ENCODE peak calls at places on chromosomes 3 and 15, in eight cellular contexts. Y, V, P, S, K, Z, C and Q are unnamed samples.

GRCh38 chr3:123343296-123344174 is 105.4 kb downstream of the ADCY5 start:
- DNase-seq in Z (no peak), V (no peak), Y (no peak), C (no peak), K (no peak), S (no peak), P (no peak), Q (no peak)

GRCh38 chr3:143433787-143434378 is 314.3 kb downstream of the CHST2 start:
- DNase-seq in Y (no peak), V (no peak), P (no peak), S (no peak), C (peak; percentile 17), K (no peak), Z (no peak), Q (no peak)

GRCh38 chr15:26772588-26773484 is at the start of gene GABRB3:
- DNase-seq in Z (peak; percentile 47), C (peak; percentile 95), P (peak; percentile 55), V (no peak), K (no peak), Y (peak; percentile 72), S (peak; percentile 55), Q (peak; percentile 95)

GRCh38 chr15:91268510-91268909 is 168.5 kb downstream of the SV2B start:
- DNase-seq in P (no peak), Z (peak; percentile 37), C (peak; percentile 46), K (no peak), S (no peak), V (no peak), Y (no peak), Q (peak; percentile 38)

GRCh38 chr15:99390667-99391066 is 139.4 kb downstream of the LRRC28 start:
- DNase-seq in K (no peak), V (no peak), C (no peak), S (no peak), Y (no peak), Z (no peak), P (no peak), Q (no peak)

GRCh38 chr3:123021986-123022510 is 5.5 kb downstream of the SEMA5B start:
- DNase-seq in C (peak; percentile 56), Z (no peak), P (no peak), S (no peak), V (no peak), Y (no peak), K (no peak), Q (no peak)

GRCh38 chr3:72177075-72178050 is 392.4 kb upstream of the PROK2 start:
- DNase-seq in P (no peak), K (peak; percentile 35), V (peak; percentile 41), Y (no peak), C (no peak), S (peak; percentile 73), Z (no peak), Q (no peak)

GRCh38 chr3:141020139-141020940 is 30.8 kb upstream of the SPSB4 start:
- DNase-seq in V (peak; percentile 41), Z (no peak), K (no peak), S (no peak), P (no peak), Y (no peak), C (no peak), Q (no peak)

GRCh38 chr15:47813985-47814384 is 96.7 kb downstream of the SEMA6D start:
- DNase-seq in Z (no peak), K (no peak), S (no peak), C (no peak), P (no peak), V (no peak), Y (no peak), Q (no peak)

GRCh38 chr3:155386306-155386705 is 92.8 kb upstream of the STRIT1 start:
- DNase-seq in Z (no peak), Y (no peak), V (no peak), K (no peak), P (no peak), S (no peak), C (no peak), Q (no peak)

GRCh38 chr3:115436767-115437301 is 186.5 kb upstream of the GAP43 start:
- DNase-seq in V (peak; percentile 96), P (no peak), Z (peak; percentile 34), K (peak; percentile 71), Y (no peak), C (peak; percentile 16), S (peak; percentile 95), Q (no peak)

GRCh38 chr15:77855871-77856270 is 221.6 kb downstream of the TBC1D2B start:
- DNase-seq in Z (no peak), S (no peak), P (no peak), C (no peak), K (no peak), Y (no peak), V (no peak), Q (no peak)

GRCh38 chr3:174613173-174613572 is 246.0 kb upstream of the NAALADL2 start:
- DNase-seq in P (no peak), Z (no peak), C (no peak), V (no peak), Y (no peak), S (no peak), K (no peak), Q (no peak)

GRCh38 chr3:127734754-127735473 is 62.2 kb downstream of the ABTB1 start:
- DNase-seq in P (no peak), Y (no peak), V (peak; percentile 99), K (peak; percentile 57), C (no peak), Z (no peak), S (peak; percentile 98), Q (no peak)

GRCh38 chr3:196995646-196996355 is 27.2 kb upstream of the PIGZ start:
- DNase-seq in Z (no peak), Y (no peak), P (no peak), K (no peak), S (no peak), V (no peak), C (peak; percentile 23), Q (no peak)

GRCh38 chr15:49558924-49559323 is 61.7 kb downstream of the FAM227B start:
- DNase-seq in Z (no peak), S (peak; percentile 54), Y (no peak), K (no peak), V (no peak), P (no peak), C (no peak), Q (no peak)

GRCh38 chr15:62985768-62986167 is 56.8 kb upstream of the TPM1 start:
- DNase-seq in V (peak; percentile 93), P (no peak), Y (no peak), K (no peak), S (peak; percentile 51), Z (no peak), C (no peak), Q (no peak)

GRCh38 chr3:165233521-165234195 is 37.5 kb upstream of the SLITRK3 start:
- DNase-seq in C (no peak), V (peak; percentile 4), K (no peak), Y (no peak), Z (no peak), P (no peak), S (peak; percentile 71), Q (no peak)

GRCh38 chr3:38657369-38657768 is 7.9 kb upstream of the SCN5A start:
- DNase-seq in C (no peak), S (no peak), V (no peak), K (no peak), P (no peak), Z (no peak), Y (no peak), Q (no peak)

GRCh38 chr3:38658886-38659285 is 9.4 kb upstream of the SCN5A start:
- DNase-seq in C (no peak), Z (no peak), K (no peak), P (no peak), S (no peak), Y (no peak), V (no peak), Q (no peak)

DNA sequence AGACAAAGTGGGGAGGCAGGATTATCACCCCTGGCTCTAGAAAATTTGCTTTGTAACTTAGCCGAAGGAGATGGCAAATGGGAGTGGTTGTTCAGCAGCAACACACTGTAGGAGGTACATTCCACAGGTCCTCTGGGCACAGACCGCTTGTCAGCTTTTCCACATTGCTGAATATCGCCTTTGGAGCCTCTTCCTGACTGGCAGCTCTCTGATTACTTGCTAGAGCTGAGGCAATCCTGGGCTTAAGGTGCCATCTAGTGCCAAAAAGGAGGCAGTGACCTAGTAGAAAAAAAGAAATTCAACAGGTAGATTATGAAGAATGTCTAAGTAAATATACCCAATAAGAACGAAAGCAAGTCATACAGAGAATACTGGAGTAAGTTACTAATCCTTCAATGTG is 13.1 kb upstream of the SCN5A start:
- DNase-seq in P (no peak), V (no peak), S (peak; percentile 47), Z (no peak), Y (no peak), C (peak; percentile 51), K (no peak), Q (no peak)
- TF ChIP-seq CTCF in P (peak; percentile 60), V (peak; percentile 39), S (peak; percentile 42), Z (peak; percentile 16), Y (peak; percentile 70), C (peak; percentile 56), K (peak; percentile 7), Q (peak; percentile 17)

GRCh38 chr3:191220908-191221307 is 21.9 kb downstream of the OSTN start:
- DNase-seq in K (no peak), S (peak; percentile 5), C (peak; percentile 7), P (no peak), V (no peak), Z (no peak), Y (no peak), Q (no peak)
- TF ChIP-seq CTCF in K (no peak), S (peak; percentile 5), C (no peak), P (no peak), V (no peak), Z (no peak), Y (no peak), Q (no peak)

GRCh38 chr3:48473617-48473952 is 27.0 kb downstream of the ATRIP start:
- DNase-seq in P (no peak), K (no peak), Y (no peak), C (no peak), V (no peak), Z (no peak), S (no peak), Q (no peak)

GRCh38 chr3:48470286-48470685 is 23.7 kb downstream of the ATRIP start:
- DNase-seq in P (no peak), K (no peak), V (no peak), Z (no peak), Y (no peak), S (no peak), C (no peak), Q (no peak)

GRCh38 chr3:48472923-48473616 is 26.5 kb downstream of the ATRIP start:
- DNase-seq in K (peak; percentile 87), Z (peak; percentile 89), C (peak; percentile 96), S (peak; percentile 94), V (peak; percentile 81), Y (peak; percentile 84), P (peak; percentile 83), Q (peak; percentile 96)

GRCh38 chr3:48474619-48475018 is 28.1 kb downstream of the ATRIP start:
- DNase-seq in V (no peak), C (no peak), P (no peak), Y (no peak), K (no peak), S (no peak), Z (no peak), Q (no peak)

DNA sequence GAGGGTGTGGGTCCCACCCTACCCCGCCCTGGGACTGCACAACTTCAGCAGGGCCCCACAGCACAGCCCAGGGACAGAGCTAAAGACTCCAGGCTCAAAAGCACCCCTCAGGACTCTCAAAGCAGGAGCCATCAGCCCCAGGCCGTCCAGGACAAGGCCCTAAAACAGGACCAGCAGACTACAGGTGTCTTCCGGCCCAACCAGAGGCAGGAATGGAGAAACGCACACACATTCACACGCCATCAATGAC is 26.1 kb downstream of the ATRIP start:
- DNase-seq in Z (peak; percentile 40), S (no peak), K (no peak), C (no peak), P (no peak), Y (no peak), V (peak; percentile 75), Q (no peak)
- TF ChIP-seq CTCF in Z (no peak), S (no peak), K (no peak), C (no peak), P (no peak), Y (no peak), V (no peak), Q (no peak)

GRCh38 chr15:80568298-80568697 is 126.8 kb upstream of the ABHD17C start:
- DNase-seq in Y (no peak), C (no peak), P (no peak), V (peak; percentile 82), Z (no peak), K (no peak), S (peak; percentile 55), Q (no peak)
- TF ChIP-seq CTCF in Y (no peak), C (no peak), P (no peak), V (no peak), Z (no peak), K (no peak), S (no peak), Q (no peak)